ENCODE peak calls at places on chromosomes 4 and X, in eight cellular contexts. L is ascending aorta, J is HCT116, R is fibroblast of mammary gland, D is GM23338, T is sigmoid colon, C is neural progenitor cell, Q is GM06990. S is an unnamed sample.

GRCh38 chr4:186190456-186191265 is 706 bp upstream of the CYP4V2 start:
- DNase-seq in T (peak; percentile 75), C (peak; percentile 57), D (peak; percentile 50), L (no peak), R (peak; percentile 18), Q (no peak), J (no peak), S (peak; percentile 27)

GRCh38 chrX:43278440-43278839 is 377.7 kb upstream of the MAOA start:
- DNase-seq in J (no peak), T (no peak), D (no peak), L (no peak), C (no peak), R (no peak), Q (no peak), S (no peak)

GRCh38 chrX:13305091-13305490 is 14.8 kb downstream of the ATXN3L start:
- DNase-seq in Q (no peak), R (no peak), D (no peak), L (no peak), J (no peak), C (no peak), T (no peak), S (no peak)

GRCh38 chrX:115031989-115032388 is 14.6 kb upstream of the IL13RA2 start:
- DNase-seq in C (no peak), Q (no peak), D (no peak), L (no peak), R (peak; percentile 8), T (no peak), J (no peak), S (no peak)

GRCh38 chr4:70183168-70183939 is 12.2 kb upstream of the ODAM start:
- DNase-seq in C (peak; percentile 82), J (peak; percentile 65), T (no peak), D (peak; percentile 83), Q (peak; percentile 0), L (no peak), R (peak; percentile 65), S (peak; percentile 89)

GRCh38 chrX:16185725-16186136 is 18.4 kb downstream of the MAGEB17 start:
- DNase-seq in L (no peak), D (no peak), Q (peak; percentile 34), C (no peak), T (no peak), J (peak; percentile 54), R (peak; percentile 84), S (peak; percentile 70)

GRCh38 chr4:72325215-72325614 is 243.8 kb downstream of the ADAMTS3 start:
- DNase-seq in Q (no peak), C (no peak), T (no peak), J (no peak), L (no peak), R (no peak), D (no peak), S (no peak)

GRCh38 chr4:142265536-142265935 is 580.6 kb downstream of the INPP4B start:
- DNase-seq in D (no peak), Q (no peak), C (no peak), R (peak; percentile 81), J (peak; percentile 21), T (no peak), L (no peak), S (peak; percentile 67)

GRCh38 chr4:5952286-5953002 is 59.6 kb upstream of the CRMP1 start:
- DNase-seq in C (no peak), D (no peak), L (no peak), Q (no peak), J (no peak), T (peak; percentile 22), R (no peak), S (no peak)

GRCh38 chrX:153336128-153336894 is 2.4 kb downstream of the ZNF275 start:
- DNase-seq in J (no peak), R (no peak), T (no peak), L (no peak), Q (peak; percentile 36), C (no peak), D (no peak), S (no peak)

GRCh38 chr4:136927172-136927571 is 605.1 kb downstream of the PCDH18 start:
- DNase-seq in T (no peak), C (no peak), R (peak; percentile 79), J (peak; percentile 37), L (no peak), D (no peak), Q (no peak), S (peak; percentile 55)

GRCh38 chr4:118833192-118833820 is 2.6 kb downstream of the SEC24D start:
- DNase-seq in Q (no peak), D (no peak), T (no peak), R (no peak), C (no peak), L (no peak), J (no peak), S (no peak)

GRCh38 chrX:866441-866990 is 235.9 kb downstream of the SHOX start:
- DNase-seq in J (no peak), R (no peak), Q (no peak), D (no peak), L (no peak), C (no peak), T (no peak), S (no peak)

GRCh38 chr4:120960868-120961267 is 38.3 kb upstream of the PRDM5 start:
- DNase-seq in T (no peak), Q (no peak), R (no peak), J (no peak), L (no peak), C (no peak), D (no peak), S (no peak)

GRCh38 chr4:110515676-110516075 is 39.7 kb downstream of the ENPEP start:
- DNase-seq in T (no peak), J (no peak), D (no peak), L (no peak), Q (no peak), C (no peak), R (no peak), S (peak; percentile 51)
- H3K4me3 ChIP-seq in T (no peak overlapping the region), J (peak overlapping the region; percentile 53), D (no peak overlapping the region), L (peak overlapping the region; percentile 62), Q (peak overlapping the region; percentile 77), C (no peak overlapping the region), R (no peak overlapping the region), S (peak overlapping the region; percentile 63)

GRCh38 chr4:11634283-11634682 is 205.6 kb upstream of the HS3ST1 start:
- DNase-seq in T (no peak), J (no peak), R (no peak), D (no peak), C (no peak), Q (no peak), L (no peak), S (no peak)
- TF ChIP-seq CTCF in T (no peak), J (no peak), R (no peak), D (no peak), C (no peak), Q (no peak), L (no peak), S (no peak)

DNA sequence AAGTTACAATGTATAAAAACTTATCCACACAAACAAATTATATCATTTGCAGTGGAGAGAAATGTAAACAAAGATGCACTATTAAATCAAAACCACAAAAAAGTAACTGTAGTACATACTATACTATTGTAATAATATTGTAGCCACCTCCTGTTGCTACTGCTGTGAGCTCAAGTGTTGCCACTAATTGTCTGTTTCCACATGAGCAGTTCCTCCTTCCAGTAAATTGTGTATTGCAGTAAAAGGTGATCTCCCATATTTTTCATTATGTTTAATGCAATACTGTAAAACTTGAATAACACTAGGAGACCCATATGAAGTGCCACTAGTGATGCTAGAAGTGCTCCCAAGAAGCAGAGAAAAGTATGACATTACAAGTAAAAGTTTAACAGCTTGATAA is 11.7 kb downstream of the LIN54 start:
- DNase-seq in T (no peak), L (no peak), D (no peak), J (no peak), Q (no peak), R (no peak), C (no peak), S (no peak)
- H3K4me3 ChIP-seq in T (no peak overlapping the region), L (no peak overlapping the region), D (no peak overlapping the region), J (no peak overlapping the region), Q (no peak overlapping the region), R (no peak overlapping the region), C (no peak overlapping the region), S (no peak overlapping the region)

GRCh38 chr4:107153228-107153627 is 117.1 kb upstream of the DKK2 start:
- DNase-seq in T (no peak), J (no peak), L (no peak), C (peak; percentile 67), D (peak; percentile 89), R (peak; percentile 48), Q (no peak), S (peak; percentile 34)
- TF ChIP-seq CTCF in T (no peak), J (peak; percentile 51), L (no peak), C (peak; percentile 58), D (peak; percentile 73), R (peak; percentile 65), Q (peak; percentile 49), S (peak; percentile 57)

DNA sequence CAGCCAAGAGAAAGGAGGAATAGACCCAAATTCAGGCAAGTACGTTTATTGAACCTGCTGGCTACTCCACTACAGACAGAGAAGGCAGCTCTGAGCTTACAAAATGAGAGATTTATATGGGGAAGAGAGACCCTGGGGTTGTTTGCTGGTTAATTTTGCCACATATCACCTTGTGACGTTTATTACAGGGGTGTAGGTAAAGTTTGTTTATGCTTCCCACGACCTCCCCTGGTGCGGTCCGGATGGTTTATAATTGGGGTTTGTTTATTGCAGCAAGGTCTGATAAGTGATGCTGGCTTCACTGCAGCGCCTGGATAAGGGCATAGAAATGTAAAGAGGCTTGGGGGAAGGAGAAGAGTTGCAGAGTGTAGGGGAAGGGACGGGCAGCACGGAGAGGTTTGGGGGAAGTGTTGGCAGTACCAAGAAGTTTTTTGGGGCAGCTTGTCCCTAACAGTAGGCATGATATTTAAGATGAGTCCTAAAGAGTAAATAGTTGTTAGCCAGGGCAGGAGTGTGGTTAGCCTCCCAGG is 12.6 kb downstream of the BEX1 start:
- DNase-seq in R (no peak), D (no peak), T (no peak), Q (no peak), C (no peak), L (no peak), J (no peak), S (no peak)
- H3K4me3 ChIP-seq in R (no peak overlapping the region), D (peak overlapping the region; percentile 17), T (no peak overlapping the region), Q (no peak overlapping the region), C (no peak overlapping the region), L (no peak overlapping the region), J (no peak overlapping the region), S (no peak overlapping the region)

GRCh38 chrX:141221611-141222010 is 20.7 kb downstream of the SPANXC start:
- DNase-seq in T (no peak), Q (no peak), L (no peak), J (no peak), C (no peak), R (no peak), D (no peak), S (no peak)
- TF ChIP-seq CTCF in T (no peak), Q (no peak), L (no peak), J (no peak), C (no peak), R (no peak), D (no peak), S (no peak)